ENCODE peak calls at places on chromosome 11, in five cellular contexts. One of them, this sample, is unnamed.

GRCh38 chr11:132111781-132112380 is 741.5 kb downstream of the NTM start:
- DNase-seq in adrenal gland: no peak
- DNase-seq in suprapubic skin: no peak
- DNase-seq in GM23338: no peak
- DNase-seq in Calu3: no peak
- DNase-seq in this sample: no peak

GRCh38 chr11:11916981-11917399 is 75.2 kb downstream of the USP47 start:
- DNase-seq in adrenal gland: peak; percentile 33
- DNase-seq in suprapubic skin: no peak
- DNase-seq in GM23338: peak; percentile 19
- DNase-seq in Calu3: no peak
- DNase-seq in this sample: no peak

GRCh38 chr11:76997512-76997911 is 36.7 kb upstream of the B3GNT6 start:
- DNase-seq in adrenal gland: no peak
- DNase-seq in suprapubic skin: no peak
- DNase-seq in GM23338: no peak
- DNase-seq in Calu3: no peak
- DNase-seq in this sample: no peak

GRCh38 chr11:131235328-131236298 is 134.8 kb upstream of the NTM start:
- DNase-seq in adrenal gland: no peak
- DNase-seq in suprapubic skin: no peak
- DNase-seq in GM23338: peak; percentile 30
- DNase-seq in Calu3: no peak
- DNase-seq in this sample: no peak

GRCh38 chr11:132137981-132138313 is 767.5 kb downstream of the NTM start:
- DNase-seq in adrenal gland: no peak
- DNase-seq in suprapubic skin: no peak
- DNase-seq in GM23338: no peak
- DNase-seq in Calu3: no peak
- DNase-seq in this sample: no peak

GRCh38 chr11:86775342-86775741 is 25.0 kb upstream of the PRSS23 start:
- DNase-seq in adrenal gland: no peak
- DNase-seq in suprapubic skin: no peak
- DNase-seq in GM23338: no peak
- DNase-seq in Calu3: no peak
- DNase-seq in this sample: no peak

GRCh38 chr11:35588627-35589026 is 29.6 kb upstream of the FJX1 start:
- DNase-seq in adrenal gland: no peak
- DNase-seq in suprapubic skin: no peak
- DNase-seq in GM23338: no peak
- DNase-seq in Calu3: no peak
- DNase-seq in this sample: no peak

GRCh38 chr11:45333506-45333971 is 47.4 kb upstream of the SYT13 start:
- DNase-seq in adrenal gland: peak; percentile 38
- DNase-seq in suprapubic skin: no peak
- DNase-seq in GM23338: peak; percentile 76
- DNase-seq in Calu3: peak; percentile 27
- DNase-seq in this sample: peak; percentile 44

GRCh38 chr11:14055936-14056335 is 93.4 kb downstream of the SPON1 start:
- DNase-seq in adrenal gland: no peak
- DNase-seq in suprapubic skin: no peak
- DNase-seq in GM23338: no peak
- DNase-seq in Calu3: no peak
- DNase-seq in this sample: no peak

GRCh38 chr11:64040684-64041267 is 5.0 kb downstream of the FLRT1 start:
- DNase-seq in adrenal gland: no peak
- DNase-seq in suprapubic skin: no peak
- DNase-seq in GM23338: peak; percentile 74
- DNase-seq in Calu3: peak; percentile 70
- DNase-seq in this sample: no peak

GRCh38 chr11:69948256-69949141 is 129.3 kb upstream of the FGF3 start:
- DNase-seq in adrenal gland: peak; percentile 32
- DNase-seq in suprapubic skin: no peak
- DNase-seq in GM23338: peak; percentile 55
- DNase-seq in Calu3: peak; percentile 93
- DNase-seq in this sample: no peak

GRCh38 chr11:128021304-128022006 is 565.9 kb downstream of the ETS1 start:
- DNase-seq in adrenal gland: no peak
- DNase-seq in suprapubic skin: no peak
- DNase-seq in GM23338: peak; percentile 56
- DNase-seq in Calu3: no peak
- DNase-seq in this sample: no peak

GRCh38 chr11:14905104-14906033 is 13.3 kb upstream of the CYP2R1 start:
- DNase-seq in adrenal gland: peak; percentile 15
- DNase-seq in suprapubic skin: peak; percentile 80
- DNase-seq in GM23338: peak; percentile 93
- DNase-seq in Calu3: no peak
- DNase-seq in this sample: no peak

GRCh38 chr11:7688238-7688826 is 15.0 kb upstream of the CYB5R2 start:
- DNase-seq in adrenal gland: no peak
- DNase-seq in suprapubic skin: no peak
- DNase-seq in GM23338: peak; percentile 74
- DNase-seq in Calu3: peak; percentile 22
- DNase-seq in this sample: no peak

GRCh38 chr11:353315-353857 is 15.9 kb upstream of the B4GALNT4 start:
- DNase-seq in adrenal gland: peak; percentile 74
- DNase-seq in suprapubic skin: peak; percentile 92
- DNase-seq in GM23338: peak; percentile 58
- DNase-seq in Calu3: peak; percentile 25
- DNase-seq in this sample: no peak

GRCh38 chr11:9065614-9066431 is 25.6 kb downstream of the SCUBE2 start:
- DNase-seq in adrenal gland: peak; percentile 52
- DNase-seq in suprapubic skin: no peak
- DNase-seq in GM23338: no peak
- DNase-seq in Calu3: no peak
- DNase-seq in this sample: no peak

GRCh38 chr11:71281901-71282300 is 29.5 kb upstream of the SHANK2 start:
- DNase-seq in adrenal gland: no peak
- DNase-seq in suprapubic skin: peak; percentile 75
- DNase-seq in GM23338: no peak
- DNase-seq in Calu3: no peak
- DNase-seq in this sample: no peak

GRCh38 chr11:21630934-21631478 is 561.9 kb upstream of the ANO5 start:
- DNase-seq in adrenal gland: no peak
- DNase-seq in suprapubic skin: no peak
- DNase-seq in GM23338: no peak
- DNase-seq in Calu3: no peak
- DNase-seq in this sample: no peak

GRCh38 chr11:16902979-16903378 is 111.2 kb downstream of the PLEKHA7 start:
- DNase-seq in adrenal gland: no peak
- DNase-seq in suprapubic skin: no peak
- DNase-seq in GM23338: no peak
- DNase-seq in Calu3: no peak
- DNase-seq in this sample: no peak

GRCh38 chr11:19193916-19194315 is 7.9 kb downstream of the CSRP3 start:
- DNase-seq in adrenal gland: no peak
- DNase-seq in suprapubic skin: no peak
- DNase-seq in GM23338: no peak
- DNase-seq in Calu3: no peak
- DNase-seq in this sample: no peak

GRCh38 chr11:133570376-133570775 is 38.1 kb upstream of the OPCML start:
- DNase-seq in adrenal gland: no peak
- DNase-seq in suprapubic skin: no peak
- DNase-seq in GM23338: no peak
- DNase-seq in Calu3: no peak
- DNase-seq in this sample: no peak

GRCh38 chr11:130801287-130802146 is 114.8 kb downstream of the SNX19 start:
- DNase-seq in adrenal gland: no peak
- DNase-seq in suprapubic skin: no peak
- DNase-seq in GM23338: no peak
- DNase-seq in Calu3: no peak
- DNase-seq in this sample: no peak

GRCh38 chr11:10742460-10743208 is 8.4 kb upstream of the CTR9 start:
- DNase-seq in adrenal gland: peak; percentile 57
- DNase-seq in suprapubic skin: no peak
- DNase-seq in GM23338: no peak
- DNase-seq in Calu3: no peak
- DNase-seq in this sample: no peak

GRCh38 chr11:130243816-130244215 is 70.9 kb downstream of the ZBTB44 start:
- DNase-seq in adrenal gland: no peak
- DNase-seq in suprapubic skin: no peak
- DNase-seq in GM23338: no peak
- DNase-seq in Calu3: no peak
- DNase-seq in this sample: no peak

GRCh38 chr11:17798716-17799115 is 64.1 kb downstream of the KCNC1 start:
- DNase-seq in adrenal gland: no peak
- DNase-seq in suprapubic skin: no peak
- DNase-seq in GM23338: no peak
- DNase-seq in Calu3: no peak
- DNase-seq in this sample: no peak

GRCh38 chr11:109123811-109124787 is 297.9 kb upstream of the C11orf87 start:
- DNase-seq in adrenal gland: no peak
- DNase-seq in suprapubic skin: no peak
- DNase-seq in GM23338: peak; percentile 54
- DNase-seq in Calu3: no peak
- DNase-seq in this sample: no peak

GRCh38 chr11:127485541-127485940 is 485.0 kb upstream of the KIRREL3 start:
- DNase-seq in adrenal gland: no peak
- DNase-seq in suprapubic skin: no peak
- DNase-seq in GM23338: no peak
- DNase-seq in Calu3: no peak
- DNase-seq in this sample: no peak

GRCh38 chr11:57323503-57324153 is 1.1 kb downstream of the TNKS1BP1 start:
- DNase-seq in adrenal gland: no peak
- DNase-seq in suprapubic skin: no peak
- DNase-seq in GM23338: no peak
- DNase-seq in Calu3: no peak
- DNase-seq in this sample: no peak

GRCh38 chr11:19730373-19730772 is 17.7 kb downstream of the NAV2 start:
- DNase-seq in adrenal gland: no peak
- DNase-seq in suprapubic skin: no peak
- DNase-seq in GM23338: no peak
- DNase-seq in Calu3: no peak
- DNase-seq in this sample: no peak

GRCh38 chr11:44861829-44862545 is 88.7 kb downstream of the TP53I11 start:
- DNase-seq in adrenal gland: peak; percentile 91
- DNase-seq in suprapubic skin: no peak
- DNase-seq in GM23338: peak; percentile 64
- DNase-seq in Calu3: peak; percentile 92
- DNase-seq in this sample: peak; percentile 95

GRCh38 chr11:116782728-116783127 is 5.1 kb downstream of the ZPR1 start:
- DNase-seq in adrenal gland: no peak
- DNase-seq in suprapubic skin: no peak
- DNase-seq in GM23338: no peak
- DNase-seq in Calu3: no peak
- DNase-seq in this sample: no peak

GRCh38 chr11:118602331-118602730 is 5.1 kb upstream of the PHLDB1 start:
- DNase-seq in adrenal gland: no peak
- DNase-seq in suprapubic skin: no peak
- DNase-seq in GM23338: no peak
- DNase-seq in Calu3: no peak
- DNase-seq in this sample: no peak

GRCh38 chr11:392102-392777 is 1.8 kb upstream of the PKP3 start:
- DNase-seq in adrenal gland: no peak
- DNase-seq in suprapubic skin: no peak
- DNase-seq in GM23338: no peak
- DNase-seq in Calu3: no peak
- DNase-seq in this sample: no peak

GRCh38 chr11:93542753-93543246 is 391 bp downstream of the SMCO4 start:
- DNase-seq in adrenal gland: peak; percentile 44
- DNase-seq in suprapubic skin: no peak
- DNase-seq in GM23338: no peak
- DNase-seq in Calu3: no peak
- DNase-seq in this sample: no peak

GRCh38 chr11:41431784-41432183 is 27.7 kb downstream of the LRRC4C start:
- DNase-seq in adrenal gland: no peak
- DNase-seq in suprapubic skin: no peak
- DNase-seq in GM23338: peak; percentile 80
- DNase-seq in Calu3: no peak
- DNase-seq in this sample: no peak
- TF ChIP-seq CTCF in adrenal gland: peak; percentile 65
- TF ChIP-seq CTCF in suprapubic skin: no peak
- TF ChIP-seq CTCF in GM23338: peak; percentile 89
- TF ChIP-seq CTCF in Calu3: no peak
- TF ChIP-seq CTCF in this sample: peak; percentile 26

GRCh38 chr11:65086809-65087208 is 2.8 kb downstream of the ZFPL1 start:
- DNase-seq in adrenal gland: no peak
- DNase-seq in suprapubic skin: no peak
- DNase-seq in GM23338: no peak
- DNase-seq in Calu3: no peak
- DNase-seq in this sample: no peak

GRCh38 chr11:65087827-65088226 is 3.8 kb downstream of the ZFPL1 start:
- DNase-seq in adrenal gland: no peak
- DNase-seq in suprapubic skin: no peak
- DNase-seq in GM23338: no peak
- DNase-seq in Calu3: no peak
- DNase-seq in this sample: no peak

GRCh38 chr11:65089621-65090020 is 5.6 kb downstream of the ZFPL1 start:
- DNase-seq in adrenal gland: no peak
- DNase-seq in suprapubic skin: no peak
- DNase-seq in GM23338: no peak
- DNase-seq in Calu3: no peak
- DNase-seq in this sample: no peak

GRCh38 chr11:65087216-65087615 is 3.2 kb downstream of the ZFPL1 start:
- DNase-seq in adrenal gland: peak; percentile 48
- DNase-seq in suprapubic skin: no peak
- DNase-seq in GM23338: no peak
- DNase-seq in Calu3: no peak
- DNase-seq in this sample: no peak

DNA sequence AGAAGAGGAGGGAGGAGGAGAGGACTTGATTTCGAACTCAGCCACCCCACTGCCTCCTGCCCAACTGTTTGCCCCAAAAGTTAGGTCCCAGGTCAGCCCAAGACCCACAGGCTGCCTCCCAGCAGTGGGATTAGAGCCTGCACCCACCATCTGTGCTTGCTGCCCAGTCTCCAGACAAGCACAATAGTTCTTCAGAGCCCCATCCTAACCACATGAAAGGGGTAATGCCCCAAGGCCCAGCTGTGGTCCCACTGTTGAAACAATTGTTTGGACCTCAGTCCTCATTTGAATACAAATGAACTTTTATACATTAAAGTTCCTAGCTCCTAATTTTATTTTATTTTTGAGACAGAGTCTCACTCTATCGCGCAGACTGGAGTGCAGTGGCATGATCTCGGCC is 5.4 kb upstream of the VPS51 start:
- DNase-seq in adrenal gland: no peak
- DNase-seq in suprapubic skin: no peak
- DNase-seq in GM23338: no peak
- DNase-seq in Calu3: no peak
- DNase-seq in this sample: no peak
- TF ChIP-seq CTCF in adrenal gland: no peak
- TF ChIP-seq CTCF in suprapubic skin: no peak
- TF ChIP-seq CTCF in GM23338: no peak
- TF ChIP-seq CTCF in Calu3: no peak
- TF ChIP-seq CTCF in this sample: no peak

GRCh38 chr11:101014600-101015242 is 114.9 kb downstream of the PGR start:
- DNase-seq in adrenal gland: no peak
- DNase-seq in suprapubic skin: no peak
- DNase-seq in GM23338: no peak
- DNase-seq in Calu3: no peak
- DNase-seq in this sample: no peak
- TF ChIP-seq CTCF in adrenal gland: no peak
- TF ChIP-seq CTCF in suprapubic skin: no peak
- TF ChIP-seq CTCF in GM23338: no peak
- TF ChIP-seq CTCF in Calu3: no peak
- TF ChIP-seq CTCF in this sample: no peak

GRCh38 chr11:2461253-2462091 is 16.7 kb downstream of the KCNQ1 start:
- DNase-seq in adrenal gland: peak; percentile 87
- DNase-seq in suprapubic skin: no peak
- DNase-seq in GM23338: no peak
- DNase-seq in Calu3: no peak
- DNase-seq in this sample: no peak
- TF ChIP-seq CTCF in adrenal gland: no peak
- TF ChIP-seq CTCF in suprapubic skin: no peak
- TF ChIP-seq CTCF in GM23338: no peak
- TF ChIP-seq CTCF in Calu3: no peak
- TF ChIP-seq CTCF in this sample: no peak

This sample was measured in osteocyte.